ENCODE peak calls at places on chromosomes 4 and X, in eight cellular contexts. O is GM23338, R is IMR-90, H is suprapubic skin, E is ascending aorta, B is neural progenitor cell, C is HCT116, I is fibroblast of lung. K is an unnamed sample. For H3K4me1, the result is how much of the 10 kb centered on the place peaks cover.

GRCh38 chr4:92091335-92091734 is 212.4 kb upstream of the GRID2 start:
- DNase-seq in O (peak), R (no peak), H (no peak), E (no peak), B (peak), C (no peak), I (no peak), K (no peak)

GRCh38 chr4:87047281-87047798 is 112.5 kb downstream of the AFF1 start:
- DNase-seq in O (no peak), R (no peak), H (no peak), E (no peak), B (no peak), C (no peak), I (no peak), K (no peak)

GRCh38 chr4:106266201-106266600 is 49.8 kb downstream of the TBCK start:
- DNase-seq in O (peak), R (peak), H (no peak), E (no peak), B (no peak), C (peak), I (peak), K (no peak)

GRCh38 chrX:48083212-48083611 is 11.8 kb upstream of the ZNF630 start:
- DNase-seq in O (peak), R (peak), H (no peak), E (no peak), B (peak), C (peak), I (peak), K (no peak)

GRCh38 chrX:34521563-34521962 is 135.5 kb downstream of the TMEM47 start:
- DNase-seq in O (peak), R (peak), H (no peak), E (no peak), B (peak), C (no peak), I (peak), K (no peak)

GRCh38 chr4:80309301-80310004 is 26.1 kb upstream of the CFAP299 start:
- DNase-seq in O (no peak), R (peak), H (no peak), E (no peak), B (no peak), C (no peak), I (peak), K (no peak)

GRCh38 chr4:80322716-80323115 is 12.8 kb upstream of the CFAP299 start:
- DNase-seq in O (no peak), R (peak), H (no peak), E (no peak), B (no peak), C (no peak), I (peak), K (no peak)

GRCh38 chrX:72245461-72246089 is 6.7 kb upstream of the ERCC6L start:
- DNase-seq in O (peak), R (peak), H (no peak), E (no peak), B (peak), C (peak), I (peak), K (no peak)

GRCh38 chrX:129523076-129524055 is at the start of gene SMARCA1:
- DNase-seq in O (peak), R (peak), H (peak), E (no peak), B (peak), C (peak), I (peak), K (no peak)

GRCh38 chrX:154784149-154784985 is 20.9 kb downstream of the MPP1 start:
- DNase-seq in O (no peak), R (no peak), H (no peak), E (no peak), B (no peak), C (no peak), I (no peak), K (no peak)

GRCh38 chrX:111634823-111635410 is 46.1 kb upstream of the ALG13 start:
- DNase-seq in O (no peak), R (no peak), H (no peak), E (no peak), B (no peak), C (no peak), I (no peak), K (no peak)

GRCh38 chrX:2485460-2485753 is 15.4 kb downstream of the DHRSX start:
- DNase-seq in O (peak), R (peak), H (no peak), E (no peak), B (no peak), C (no peak), I (peak), K (no peak)

GRCh38 chrX:150864127-150864526 is 34.3 kb downstream of the CD99L2 start:
- DNase-seq in O (no peak), R (no peak), H (no peak), E (no peak), B (no peak), C (no peak), I (no peak), K (no peak)

GRCh38 chr4:10413177-10413576 is 44.0 kb downstream of the ZNF518B start:
- DNase-seq in O (no peak), R (no peak), H (no peak), E (no peak), B (no peak), C (no peak), I (no peak), K (no peak)

GRCh38 chr4:39043058-39043696 is 11.0 kb upstream of the TMEM156 start:
- DNase-seq in O (no peak), R (peak), H (no peak), E (no peak), B (no peak), C (no peak), I (no peak), K (no peak)

GRCh38 chrX:20829665-20830481 is 544.3 kb upstream of the CNKSR2 start:
- DNase-seq in O (no peak), R (no peak), H (no peak), E (no peak), B (no peak), C (no peak), I (peak), K (no peak)

GRCh38 chr4:148834804-148835598 is 392.8 kb upstream of the NR3C2 start:
- DNase-seq in O (peak), R (peak), H (no peak), E (no peak), B (no peak), C (no peak), I (peak), K (no peak)

GRCh38 chrX:23341452-23341851 is 6.8 kb downstream of the PTCHD1 start:
- DNase-seq in O (no peak), R (no peak), H (no peak), E (no peak), B (peak), C (no peak), I (no peak), K (no peak)

GRCh38 chr4:173371292-173372192 is 788 bp downstream of the SAP30 start:
- DNase-seq in O (peak), R (peak), H (peak), E (peak), B (peak), C (no peak), I (peak), K (peak)

GRCh38 chr4:65416875-65417274 is 253.4 kb downstream of the EPHA5 start:
- DNase-seq in O (peak), R (no peak), H (no peak), E (no peak), B (peak), C (no peak), I (no peak), K (no peak)

GRCh38 chrX:151088221-151088620 is 88.2 kb upstream of the GPR50 start:
- DNase-seq in O (no peak), R (no peak), H (no peak), E (no peak), B (no peak), C (no peak), I (no peak), K (no peak)

DNA sequence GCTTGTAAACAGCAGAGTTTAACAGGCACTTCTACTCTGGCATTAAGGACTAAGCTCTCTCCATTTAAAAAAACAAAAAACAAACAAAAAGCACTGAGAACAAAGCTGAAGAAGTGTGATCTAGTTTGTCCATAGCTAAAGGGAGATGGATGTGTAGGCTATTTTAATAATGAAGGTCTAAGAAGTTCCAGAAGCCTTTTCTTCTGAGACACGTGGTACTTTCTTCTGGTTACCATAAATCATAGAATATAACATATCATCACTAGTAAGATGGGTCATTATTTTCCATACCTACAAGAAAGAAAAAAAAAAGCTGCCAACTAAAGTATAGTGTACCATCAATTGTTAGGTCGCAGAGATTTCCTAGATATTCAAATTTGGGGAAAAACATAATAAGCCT is 722 bp upstream of the NBDY start:
- DNase-seq in O (no peak), R (no peak), H (no peak), E (no peak), B (no peak), C (no peak), I (peak), K (no peak)
- H3K4me3 ChIP-seq in O (peak), R (no peak), H (peak), E (peak), B (peak), C (peak), I (peak), K (peak)

GRCh38 chr4:108170729-108171540 is 2.2 kb upstream of the LEF1 start:
- DNase-seq in O (peak), R (no peak), H (no peak), E (no peak), B (peak), C (no peak), I (no peak), K (no peak)

GRCh38 chr4:108173599-108174057 is 4.9 kb upstream of the LEF1 start:
- DNase-seq in O (no peak), R (no peak), H (no peak), E (no peak), B (no peak), C (no peak), I (no peak), K (no peak)

GRCh38 chr4:108172231-108172779 is 3.6 kb upstream of the LEF1 start:
- DNase-seq in O (peak), R (no peak), H (no peak), E (no peak), B (peak), C (no peak), I (peak), K (no peak)

GRCh38 chr4:108171541-108172230 is 3.0 kb upstream of the LEF1 start:
- DNase-seq in O (peak), R (no peak), H (no peak), E (no peak), B (peak), C (no peak), I (no peak), K (no peak)

DNA sequence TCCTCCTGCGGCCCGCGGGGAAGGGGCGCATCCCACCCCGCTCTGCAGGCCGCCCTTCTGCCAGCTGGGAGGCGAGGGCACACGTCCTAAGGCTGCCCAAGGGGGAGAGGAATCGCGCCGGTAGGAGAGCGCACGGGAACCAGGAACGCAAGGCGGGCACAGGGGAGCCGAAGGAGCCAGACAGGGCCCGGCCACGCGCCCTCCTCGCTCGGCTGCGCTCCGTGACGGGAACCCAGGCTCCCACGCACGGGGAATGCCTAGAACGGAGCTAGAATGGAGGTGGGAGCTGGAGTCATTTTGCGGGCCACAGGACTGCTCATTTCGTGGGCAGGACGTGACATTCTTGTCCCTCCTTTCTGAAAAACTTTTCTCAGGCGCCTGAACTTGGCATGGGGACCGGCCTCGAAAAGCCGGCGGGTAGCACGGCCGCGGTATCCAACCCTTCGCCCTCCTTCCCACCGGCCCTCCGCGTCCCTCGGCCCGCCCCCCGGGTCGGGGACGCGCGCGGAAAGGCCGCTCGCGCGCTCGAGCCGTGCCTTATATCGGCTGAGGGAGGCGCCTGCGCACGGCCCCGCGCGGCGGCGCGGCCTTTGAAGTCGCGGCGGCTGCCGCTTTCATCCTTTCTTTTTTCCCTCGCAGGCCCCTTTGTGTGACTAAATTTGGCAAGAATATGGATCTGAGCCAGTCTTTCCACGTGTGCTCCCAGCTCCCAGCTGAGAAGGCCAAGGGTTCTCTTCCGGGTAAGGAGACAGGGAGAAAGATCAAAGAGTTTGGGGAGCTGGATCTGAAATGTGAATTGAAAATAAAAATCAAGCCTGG is 4.3 kb upstream of the LEF1 start:
- DNase-seq in O (peak), R (no peak), H (no peak), E (peak), B (peak), C (no peak), I (peak), K (no peak)
- TF ChIP-seq CTCF in O (no peak), R (no peak), H (no peak), E (no peak), B (peak), C (no peak), I (no peak), K (no peak)

GRCh38 chrX:13994681-13995080 is 35.0 kb downstream of the GEMIN8 start:
- DNase-seq in O (no peak), R (no peak), H (no peak), E (no peak), B (no peak), C (no peak), I (no peak), K (no peak)

GRCh38 chrX:13996650-13997049 is 33.0 kb downstream of the GEMIN8 start:
- DNase-seq in O (no peak), R (no peak), H (no peak), E (no peak), B (no peak), C (no peak), I (no peak), K (no peak)

GRCh38 chrX:13990126-13990525 is 39.6 kb downstream of the GEMIN8 start:
- DNase-seq in O (no peak), R (no peak), H (no peak), E (no peak), B (no peak), C (no peak), I (no peak), K (no peak)

DNA sequence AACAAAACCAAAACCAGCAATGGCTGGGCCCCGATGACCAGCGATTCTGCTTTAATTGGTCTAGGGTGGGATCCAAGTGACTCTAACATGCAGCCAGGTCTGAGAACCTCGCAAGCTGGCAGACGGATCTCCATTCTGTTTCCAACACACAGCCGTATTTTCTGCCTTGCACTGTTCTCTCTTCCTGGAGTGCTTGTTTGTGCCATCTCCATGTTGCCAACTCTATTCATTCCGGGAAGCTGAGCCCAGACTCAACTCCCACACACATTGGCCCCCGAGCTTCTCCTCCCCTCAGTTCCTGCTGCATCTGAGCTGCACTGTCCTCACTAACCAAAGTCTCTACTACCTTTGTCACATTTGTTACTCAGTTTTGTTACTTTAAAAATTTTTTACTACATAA is 35.6 kb downstream of the GEMIN8 start:
- DNase-seq in O (no peak), R (no peak), H (no peak), E (no peak), B (no peak), C (no peak), I (no peak), K (no peak)
- H3K4me1 ChIP-seq in O (under half), R (under half), H (under half), E (under half), B (under half), C (under half), I (under half), K (under half)

GRCh38 chr4:154120277-154120676 is 331.4 kb upstream of the SFRP2 start:
- DNase-seq in O (no peak), R (no peak), H (no peak), E (no peak), B (no peak), C (no peak), I (no peak), K (no peak)
- H3K4me3 ChIP-seq in O (no peak), R (no peak), H (no peak), E (no peak), B (no peak), C (no peak), I (no peak), K (no peak)

GRCh38 chr4:138979742-138980141 is 35.8 kb upstream of the NOCT start:
- DNase-seq in O (no peak), R (no peak), H (no peak), E (no peak), B (no peak), C (no peak), I (no peak), K (no peak)

GRCh38 chr4:138982754-138983153 is 32.8 kb upstream of the NOCT start:
- DNase-seq in O (no peak), R (no peak), H (no peak), E (no peak), B (no peak), C (no peak), I (no peak), K (no peak)

GRCh38 chr4:138984647-138985046 is 30.9 kb upstream of the NOCT start:
- DNase-seq in O (no peak), R (no peak), H (no peak), E (no peak), B (no peak), C (no peak), I (no peak), K (no peak)

GRCh38 chr4:138983690-138984089 is 31.9 kb upstream of the NOCT start:
- DNase-seq in O (no peak), R (no peak), H (no peak), E (no peak), B (no peak), C (no peak), I (no peak), K (no peak)

GRCh38 chr4:138981930-138982390 is 33.6 kb upstream of the NOCT start:
- DNase-seq in O (peak), R (peak), H (no peak), E (no peak), B (no peak), C (no peak), I (peak), K (no peak)
- TF ChIP-seq CTCF in O (no peak), R (peak), H (peak), E (peak), B (no peak), C (peak), I (peak), K (peak)

DNA sequence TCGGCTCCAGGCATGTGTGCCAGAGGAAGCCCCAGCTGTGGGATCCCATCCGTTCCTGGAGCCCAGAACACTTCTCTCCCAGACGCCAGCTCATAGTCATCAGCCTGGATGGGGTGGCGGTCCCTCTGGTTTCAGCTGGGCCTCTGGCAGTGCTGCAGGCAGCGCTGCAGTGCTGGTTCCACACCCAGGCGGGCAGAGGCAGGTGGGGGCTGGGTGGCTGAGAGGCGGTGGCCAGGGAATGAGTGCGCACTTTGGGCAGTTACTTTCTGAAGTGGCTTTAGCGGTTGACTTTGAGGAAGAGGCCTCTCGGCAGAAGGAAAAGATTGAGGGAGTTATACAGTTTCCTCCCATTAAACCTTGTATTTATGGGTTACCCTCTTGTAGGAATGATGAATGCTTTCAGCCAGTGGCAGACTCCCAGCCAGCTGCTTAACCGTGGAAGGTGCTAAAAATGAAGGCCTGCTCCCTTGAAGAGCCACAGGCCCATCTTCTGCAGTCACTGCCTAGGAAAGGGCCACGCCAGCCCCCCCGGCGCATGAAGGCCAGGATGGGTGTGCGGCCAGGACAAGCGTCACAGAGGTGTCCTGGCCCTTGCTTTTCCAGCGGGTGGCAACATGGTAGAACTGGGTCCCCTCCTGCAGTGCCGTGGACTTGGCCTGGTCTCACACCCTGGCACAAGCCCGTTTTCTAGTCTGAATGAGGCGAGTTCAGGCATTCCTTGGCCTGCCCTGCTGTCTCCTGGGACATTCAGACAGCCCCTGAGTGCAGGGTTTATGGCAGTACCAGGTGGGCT is 9.9 kb downstream of the TADA2B start:
- DNase-seq in O (no peak), R (no peak), H (peak), E (peak), B (no peak), C (no peak), I (peak), K (no peak)
- H3K4me1 ChIP-seq in O (under half), R (under half), H (under half), E (under half), B (under half), C (under half), I (under half), K (under half)

K was measured in thoracic aorta.